ENCODE peak calls at places on chromosomes 3 and 15, in six cellular contexts. T is uterus; P is pancreas; N is CD8-positive, alpha-beta T cell; C is astrocyte of the cerebellum; X is fibroblast of the aortic adventitia. E is an unnamed sample.

GRCh38 chr3:195076981-195077610 is 193.9 kb downstream of the XXYLT1 start:
- DNase-seq in X (no peak), T (no peak), N (no peak), C (no peak), P (no peak), E (no peak)

GRCh38 chr15:31435891-31436628 is 109.4 kb downstream of the KLF13 start:
- DNase-seq in N (no peak), P (no peak), C (no peak), X (no peak), T (no peak), E (no peak)

GRCh38 chr15:67945951-67946700 is 106.3 kb upstream of the RNU6-1 start:
- DNase-seq in N (no peak), T (no peak), X (peak), P (no peak), C (no peak), E (no peak)

GRCh38 chr15:39404767-39405173 is 176.1 kb upstream of the THBS1 start:
- DNase-seq in N (no peak), X (peak), C (peak), P (no peak), T (no peak), E (no peak)

GRCh38 chr15:65804252-65804931 is 12.3 kb upstream of the DENND4A start:
- DNase-seq in T (no peak), P (no peak), N (no peak), X (peak), C (no peak), E (no peak)

GRCh38 chr3:45280227-45280626 is 54.1 kb upstream of the TMEM158 start:
- DNase-seq in C (no peak), X (no peak), N (no peak), P (no peak), T (no peak), E (no peak)

GRCh38 chr15:36161781-36162212 is 417.6 kb upstream of the CDIN1 start:
- DNase-seq in T (no peak), P (no peak), X (peak), N (no peak), C (peak), E (no peak)

GRCh38 chr3:159486580-159486979 is 502.1 kb upstream of the IL12A start:
- DNase-seq in P (no peak), X (no peak), C (no peak), N (no peak), T (no peak), E (no peak)

GRCh38 chr3:61172684-61173083 is 78.6 kb downstream of the FHIT start:
- DNase-seq in P (no peak), X (no peak), N (no peak), T (no peak), C (no peak), E (no peak)

GRCh38 chr3:64084640-64085039 is 61.3 kb upstream of the PSMD6 start:
- DNase-seq in T (no peak), P (no peak), N (no peak), X (peak), C (no peak), E (no peak)

GRCh38 chr3:168123211-168124173 is 27.8 kb upstream of the GOLIM4 start:
- DNase-seq in C (peak), N (no peak), T (no peak), P (no peak), X (peak), E (peak)

GRCh38 chr3:23172059-23172458 is 31.1 kb upstream of the UBE2E2 start:
- DNase-seq in T (no peak), P (no peak), X (no peak), N (no peak), C (no peak), E (no peak)

GRCh38 chr3:160427832-160428424 is 21.7 kb downstream of the TRIM59 start:
- DNase-seq in P (no peak), X (no peak), C (no peak), T (no peak), N (no peak), E (no peak)

GRCh38 chr3:94301346-94301745 is 238.5 kb downstream of the NSUN3 start:
- DNase-seq in C (no peak), X (no peak), N (no peak), T (no peak), P (no peak), E (no peak)

GRCh38 chr3:50572801-50573371 is 3.6 kb downstream of the HEMK1 start:
- DNase-seq in C (no peak), P (no peak), T (no peak), N (no peak), X (no peak), E (no peak)

GRCh38 chr3:30075514-30075913 is 530.9 kb upstream of the TGFBR2 start:
- DNase-seq in C (no peak), N (no peak), T (no peak), P (no peak), X (no peak), E (no peak)

GRCh38 chr15:23596736-23597135 is 31.3 kb downstream of the MKRN3 start:
- DNase-seq in X (no peak), N (no peak), T (no peak), C (no peak), P (no peak), E (no peak)

GRCh38 chr15:29887719-29888118 is 65.5 kb upstream of the TJP1 start:
- DNase-seq in P (no peak), T (no peak), X (peak), C (peak), N (no peak), E (peak)

GRCh38 chr15:50009634-50010033 is 109.4 kb downstream of the ATP8B4 start:
- DNase-seq in C (no peak), N (no peak), P (peak), X (no peak), T (no peak), E (no peak)

GRCh38 chr3:115975353-115975752 is 352.0 kb downstream of the GAP43 start:
- DNase-seq in T (no peak), C (peak), X (peak), P (no peak), N (no peak), E (no peak)

GRCh38 chr15:66578286-66578875 is 12.6 kb upstream of the LCTL start:
- DNase-seq in N (no peak), C (no peak), X (peak), P (no peak), T (no peak), E (no peak)

GRCh38 chr3:101204246-101204645 is 116.1 kb downstream of the IMPG2 start:
- DNase-seq in P (no peak), N (no peak), C (no peak), T (no peak), X (peak), E (no peak)

GRCh38 chr3:167723025-167723512 is 11.6 kb downstream of the PDCD10 start:
- DNase-seq in C (no peak), T (no peak), N (no peak), P (no peak), X (no peak), E (no peak)

GRCh38 chr15:25512957-25513356 is 74.1 kb upstream of the UBE3A start:
- DNase-seq in C (no peak), X (no peak), P (no peak), N (no peak), T (no peak), E (no peak)

GRCh38 chr15:68097029-68097428 is 42.9 kb downstream of the PIAS1 start:
- DNase-seq in T (no peak), P (no peak), X (peak), C (no peak), N (no peak), E (no peak)

GRCh38 chr3:104612218-104612617 is 754.5 kb upstream of the ALCAM start:
- DNase-seq in C (no peak), X (no peak), T (no peak), N (no peak), P (no peak), E (peak)

GRCh38 chr15:83424101-83424500 is 23.0 kb upstream of the SH3GL3 start:
- DNase-seq in N (no peak), P (no peak), X (no peak), C (no peak), T (no peak), E (no peak)

GRCh38 chr3:48012659-48013058 is 3.6 kb downstream of the MAP4 start:
- DNase-seq in T (no peak), X (no peak), P (no peak), N (no peak), C (no peak), E (no peak)

GRCh38 chr3:170641510-170642236 is 55.8 kb upstream of the SLC7A14 start:
- DNase-seq in C (no peak), P (no peak), T (no peak), X (peak), N (no peak), E (no peak)

GRCh38 chr3:134039161-134039862 is 9.6 kb upstream of the SLCO2A1 start:
- DNase-seq in C (no peak), P (no peak), T (no peak), N (no peak), X (no peak), E (no peak)

GRCh38 chr3:165382672-165383071 is 186.5 kb upstream of the SLITRK3 start:
- DNase-seq in P (no peak), N (no peak), X (no peak), C (no peak), T (no peak), E (no peak)

GRCh38 chr3:165383381-165383780 is 187.2 kb upstream of the SLITRK3 start:
- DNase-seq in C (no peak), N (no peak), X (no peak), T (no peak), P (no peak), E (no peak)

DNA sequence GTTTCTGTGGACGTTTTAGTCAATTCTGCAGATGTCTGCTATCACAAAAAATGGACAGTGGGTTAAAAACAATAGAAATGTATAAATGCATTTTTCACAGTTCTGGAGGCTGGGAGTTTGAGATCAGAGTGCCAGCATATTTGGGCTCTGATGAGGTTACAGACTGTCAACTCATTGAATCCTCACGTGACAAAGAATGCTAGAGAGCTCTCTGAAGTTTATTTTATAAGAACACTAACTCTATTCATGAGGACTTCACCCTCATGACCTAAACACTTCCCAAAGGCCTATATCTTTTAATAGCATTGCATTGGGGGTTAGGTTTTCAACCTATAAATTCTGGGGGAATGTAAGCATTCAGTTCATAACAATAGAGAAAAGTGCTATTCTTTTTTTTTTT is 182.6 kb upstream of the SLITRK3 start:
- DNase-seq in P (no peak), T (no peak), C (no peak), N (no peak), X (no peak), E (no peak)
- TF ChIP-seq CTCF in P (no peak), T (no peak), C (no peak), N (no peak), X (no peak), E (no peak)

DNA sequence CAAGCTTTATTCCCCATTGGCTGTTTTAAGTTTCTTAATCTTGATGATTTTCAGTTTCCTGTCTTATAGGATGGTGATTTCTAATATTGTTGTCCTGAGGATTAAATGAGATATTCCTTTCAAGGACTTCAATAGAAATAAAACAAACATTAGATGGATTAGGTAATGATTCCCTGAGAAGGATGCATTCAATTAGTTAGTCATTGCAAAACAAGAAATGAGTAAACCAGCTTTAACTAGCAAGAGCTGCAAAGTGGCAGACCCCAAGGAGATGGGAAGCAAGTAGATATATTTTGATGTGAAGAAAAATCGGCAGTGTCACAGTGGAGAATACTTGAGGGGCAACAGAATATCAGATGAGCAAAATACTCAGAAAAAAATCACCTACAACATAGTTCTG is 849.1 kb downstream of the TUSC7 start:
- DNase-seq in C (no peak), N (no peak), P (no peak), T (no peak), X (no peak), E (no peak)
- H3K4me3 ChIP-seq in C (no peak), N (no peak), P (no peak), T (no peak), X (no peak), E (no peak)

GRCh38 chr3:52705688-52706686 is at the start of the genes GLT8D1 and SPCS1:
- DNase-seq in X (peak), C (peak), N (peak), P (peak), T (peak), E (peak)

GRCh38 chr3:52704611-52705437 is 767 bp downstream of the GLT8D1 start:
- DNase-seq in X (no peak), C (no peak), P (peak), N (no peak), T (no peak), E (no peak)

GRCh38 chr3:52707585-52707984 is 1.7 kb downstream of the SPCS1 start:
- DNase-seq in N (no peak), X (no peak), P (no peak), C (no peak), T (no peak), E (no peak)

GRCh38 chr3:52705438-52705687 is 228 bp downstream of the GLT8D1 start:
- DNase-seq in C (no peak), T (no peak), X (no peak), P (no peak), N (no peak), E (no peak)

GRCh38 chr3:52703356-52703755 is 2.2 kb downstream of the GLT8D1 start:
- DNase-seq in P (no peak), T (no peak), C (no peak), N (no peak), X (no peak), E (no peak)
- TF ChIP-seq CTCF in P (no peak), T (no peak), C (no peak), N (no peak), X (no peak), E (no peak)

GRCh38 chr3:99388736-99389135 is 249.7 kb upstream of the COL8A1 start:
- DNase-seq in C (no peak), N (no peak), T (no peak), P (no peak), X (no peak), E (no peak)

GRCh38 chr3:99384596-99384995 is 253.8 kb upstream of the COL8A1 start:
- DNase-seq in X (no peak), C (no peak), N (no peak), P (no peak), T (no peak), E (no peak)
- H3K4me3 ChIP-seq in X (no peak), C (no peak), N (no peak), P (no peak), T (no peak), E (no peak)

GRCh38 chr3:41574900-41575299 is 375.6 kb downstream of the CTNNB1 start:
- DNase-seq in N (no peak), X (no peak), T (no peak), C (no peak), P (no peak), E (no peak)
- TF ChIP-seq CTCF in N (no peak), X (no peak), T (no peak), C (peak), P (no peak), E (peak)